ENCODE peak calls at places on chromosomes 12 and 14, in five cellular contexts. Q is activated T-helper 17 cell treated with anti-CD3 and anti-CD28 coated beads, Interleukin-2, amount 50 U/mL, for 72 hours; N is central memory CD8-positive, alpha-beta T cell; Y is body of pancreas; L is mucosa of descending colon. V is an unnamed sample.

GRCh38 chr12:113154351-113154973 is 4.9 kb downstream of the CFAP73 start:
- ATAC-seq in Q (no peak), N (no peak), Y (peak; percentile 33), L (peak; percentile 19), V (peak; percentile 4)

GRCh38 chr14:58969951-58970751 is 218.3 kb upstream of the DAAM1 start:
- ATAC-seq in Q (no peak), N (no peak), Y (peak; percentile 53), L (no peak), V (no peak)

GRCh38 chr12:113370923-113371682 is 12.7 kb downstream of the PLBD2 start:
- ATAC-seq in Q (no peak), N (no peak), Y (no peak), L (no peak), V (peak; percentile 39)

GRCh38 chr12:110744176-110744575 is 1.5 kb upstream of the PPP1CC start:
- ATAC-seq in Q (no peak), N (no peak), Y (peak; percentile 19), L (no peak), V (no peak)

GRCh38 chr12:113485330-113485729 is 13.7 kb upstream of the LHX5 start:
- ATAC-seq in Q (no peak), N (no peak), Y (no peak), L (no peak), V (no peak)

GRCh38 chr12:15919491-15919890 is 8.4 kb downstream of the DERA start:
- ATAC-seq in Q (no peak), N (no peak), Y (no peak), L (no peak), V (no peak)

GRCh38 chr12:21631367-21631766 is 26.3 kb downstream of the LDHB start:
- ATAC-seq in Q (no peak), N (no peak), Y (no peak), L (no peak), V (no peak)

GRCh38 chr14:47438650-47439140 is 236.7 kb downstream of the MDGA2 start:
- ATAC-seq in Q (no peak), N (no peak), Y (no peak), L (no peak), V (no peak)

GRCh38 chr12:13377698-13378097 is 181.2 kb downstream of the EMP1 start:
- ATAC-seq in Q (no peak), N (no peak), Y (no peak), L (peak; percentile 69), V (no peak)

GRCh38 chr12:41067941-41068645 is 120.0 kb upstream of the PDZRN4 start:
- ATAC-seq in Q (no peak), N (no peak), Y (no peak), L (no peak), V (no peak)

GRCh38 chr12:107415066-107415465 is 270.5 kb upstream of the PWP1 start:
- ATAC-seq in Q (no peak), N (no peak), Y (no peak), L (no peak), V (no peak)

GRCh38 chr12:7439579-7440505 is 4.1 kb downstream of the CD163L1 start:
- ATAC-seq in Q (peak; percentile 93), N (peak; percentile 58), Y (peak; percentile 87), L (peak; percentile 93), V (no peak)

GRCh38 chr14:90692826-90693225 is 123.4 kb downstream of the TTC7B start:
- ATAC-seq in Q (no peak), N (no peak), Y (no peak), L (no peak), V (no peak)

GRCh38 chr14:61866932-61867920 is 105.0 kb downstream of the SNAPC1 start:
- ATAC-seq in Q (peak; percentile 26), N (no peak), Y (no peak), L (no peak), V (peak; percentile 78)

GRCh38 chr14:32252030-32252670 is 49.1 kb upstream of the RNU6-8 start:
- ATAC-seq in Q (peak; percentile 92), N (peak; percentile 78), Y (peak; percentile 94), L (peak; percentile 93), V (peak; percentile 86)

GRCh38 chr12:27975222-27976136 is 2.9 kb upstream of the PTHLH start:
- ATAC-seq in Q (peak; percentile 73), N (no peak), Y (peak; percentile 73), L (peak; percentile 43), V (no peak)

GRCh38 chr12:115543269-115543668 is 734.2 kb downstream of the MED13L start:
- ATAC-seq in Q (no peak), N (no peak), Y (no peak), L (no peak), V (no peak)

GRCh38 chr12:14963520-14963919 is 2.1 kb upstream of the ARHGDIB start:
- ATAC-seq in Q (no peak), N (no peak), Y (no peak), L (no peak), V (no peak)

GRCh38 chr12:118371354-118372282 is 1.1 kb downstream of the TAOK3 start:
- ATAC-seq in Q (no peak), N (no peak), Y (no peak), L (no peak), V (peak; percentile 0)

GRCh38 chr14:24639905-24640304 is 5.9 kb upstream of the GZMB start:
- ATAC-seq in Q (peak; percentile 76), N (no peak), Y (no peak), L (no peak), V (no peak)

GRCh38 chr12:96104566-96104965 is 69.2 kb upstream of the LTA4H start:
- ATAC-seq in Q (no peak), N (no peak), Y (no peak), L (no peak), V (no peak)

GRCh38 chr12:63967781-63968180 is 123.3 kb downstream of the SRGAP1 start:
- ATAC-seq in Q (no peak), N (no peak), Y (no peak), L (no peak), V (no peak)

V was measured in stimulated activated memory B cell treated with anti-CD40 and anti-IgM and Interleukin-4, amounts not matched to agents 10 μg/mL and 1 μg/mL and 100 μg/mL, for 72 hours.